ENCODE peak calls at places on chromosomes 4 and X, in four cellular contexts. C is MM.1S, O is progenitor cell of endocrine pancreas, X is IMR-90. P is an unnamed sample.

GRCh38 chr4:1488357-1488756 is 82.1 kb upstream of the NKX1-1 start:
- DNase-seq in C (no peak), O (no peak), X (no peak), P (no peak)

GRCh38 chr4:114563536-114564315 is 34.9 kb upstream of the UGT8 start:
- DNase-seq in C (no peak), O (no peak), X (no peak), P (no peak)

GRCh38 chrX:136450050-136450830 is 37.5 kb upstream of the BRS3 start:
- DNase-seq in C (no peak), O (no peak), X (peak), P (no peak)

GRCh38 chrX:119468930-119469635 is 839 bp downstream of the SLC25A5 start:
- DNase-seq in C (peak), O (peak), X (peak), P (peak)

GRCh38 chr4:62324215-62324614 is 1124.1 kb downstream of the ADGRL3 start:
- DNase-seq in C (no peak), O (no peak), X (no peak), P (no peak)

GRCh38 chr4:145285928-145286327 is 105.5 kb upstream of the OTUD4 start:
- DNase-seq in C (no peak), O (no peak), X (peak), P (no peak)

GRCh38 chr4:7766086-7766485 is 173.6 kb downstream of the AFAP1 start:
- DNase-seq in C (no peak), O (no peak), X (no peak), P (no peak)

GRCh38 chr4:1518997-1519700 is 112.9 kb upstream of the NKX1-1 start:
- DNase-seq in C (no peak), O (no peak), X (no peak), P (no peak)

GRCh38 chrX:7147431-7147977 is at the start of gene STS:
- DNase-seq in C (peak), O (peak), X (peak), P (peak)

GRCh38 chr4:35500812-35501211 is 743.5 kb downstream of the ARAP2 start:
- DNase-seq in C (peak), O (no peak), X (no peak), P (peak)

GRCh38 chr4:1249731-1250526 is 999 bp upstream of the CTBP1 start:
- DNase-seq in C (peak), O (no peak), X (no peak), P (no peak)

GRCh38 chr4:664713-665231 is 9.3 kb downstream of the ATP5ME start:
- DNase-seq in C (no peak), O (no peak), X (no peak), P (no peak)

GRCh38 chr4:117987464-117987863 is 46.8 kb upstream of the NDST3 start:
- DNase-seq in C (no peak), O (no peak), X (no peak), P (no peak)

P was measured in GDM1.